ENCODE peak calls at places on chromosomes 4 and X, in five cellular contexts. Y is IMR-90, W is H1, I is mesendoderm, X is neuronal stem cell. M is an unnamed sample.

GRCh38 chrX:13005671-13006473 is 31.0 kb downstream of the TMSB4X start:
- DNase-seq in X (no peak), Y (peak), I (no peak), W (no peak), M (no peak)

GRCh38 chrX:23503835-23504539 is 163.3 kb upstream of the PRDX4 start:
- DNase-seq in Y (peak), X (no peak), W (no peak), I (peak), M (peak)

GRCh38 chrX:65769564-65770292 is 102.3 kb downstream of the MSN start:
- DNase-seq in W (no peak), Y (no peak), X (no peak), I (no peak), M (no peak)

GRCh38 chr4:136150046-136150445 is 1382.2 kb downstream of the PCDH18 start:
- DNase-seq in W (peak), X (no peak), I (peak), Y (no peak), M (no peak)

GRCh38 chrX:155334486-155335316 is at the start of gene CLIC2:
- DNase-seq in X (no peak), W (no peak), I (no peak), Y (peak), M (peak)

GRCh38 chr4:103306870-103307345 is 108.8 kb upstream of the CENPE start:
- DNase-seq in W (no peak), I (peak), X (peak), Y (no peak), M (no peak)

GRCh38 chr4:73676881-73677323 is 56.7 kb upstream of the RASSF6 start:
- DNase-seq in X (no peak), Y (peak), I (no peak), W (no peak), M (peak)

GRCh38 chr4:37324526-37324925 is 80.0 kb downstream of the NWD2 start:
- DNase-seq in X (no peak), Y (no peak), I (no peak), W (no peak), M (no peak)

GRCh38 chrX:10159069-10159468 is 2.3 kb downstream of the CLCN4 start:
- DNase-seq in X (no peak), Y (no peak), W (no peak), I (peak), M (no peak)

GRCh38 chrX:30570505-30570904 is 7.1 kb downstream of the TASL start:
- DNase-seq in I (no peak), W (no peak), X (no peak), Y (peak), M (peak)

GRCh38 chr4:80446248-80446647 is 110.7 kb downstream of the CFAP299 start:
- DNase-seq in W (no peak), Y (no peak), X (no peak), I (no peak), M (no peak)

GRCh38 chr4:107897823-107898222 is 33.5 kb upstream of the CYP2U1 start:
- DNase-seq in X (no peak), Y (no peak), W (no peak), I (no peak), M (no peak)

GRCh38 chr4:8938623-8939022 is 67.0 kb upstream of the HMX1 start:
- DNase-seq in W (no peak), I (no peak), Y (no peak), X (no peak), M (no peak)

GRCh38 chr4:14165253-14165942 is 537.9 kb upstream of the BOD1L1 start:
- DNase-seq in W (no peak), I (no peak), X (no peak), Y (no peak), M (no peak)

GRCh38 chr4:184787766-184788503 is 37.8 kb downstream of the ACSL1 start:
- DNase-seq in Y (no peak), W (no peak), I (no peak), X (no peak), M (no peak)

GRCh38 chr4:94603170-94603747 is 151.5 kb downstream of the PDLIM5 start:
- DNase-seq in W (no peak), I (no peak), X (no peak), Y (peak), M (peak)

GRCh38 chr4:98919996-98920395 is 8.9 kb downstream of the EIF4E start:
- DNase-seq in X (no peak), Y (peak), W (no peak), I (no peak), M (peak)

GRCh38 chrX:99301990-99302389 is 1108.1 kb downstream of the PCDH19 start:
- DNase-seq in W (no peak), I (peak), Y (no peak), X (peak), M (no peak)

GRCh38 chr4:121950212-121950679 is 1.6 kb downstream of the TRPC3 start:
- DNase-seq in W (peak), Y (peak), X (peak), I (peak), M (peak)

GRCh38 chr4:52172166-52172565 is 121.1 kb downstream of the SPATA18 start:
- DNase-seq in Y (no peak), I (peak), W (no peak), X (no peak), M (peak)

GRCh38 chr4:15586046-15586445 is 69.1 kb downstream of the FBXL5 start:
- DNase-seq in W (no peak), X (no peak), Y (no peak), I (no peak), M (no peak)

GRCh38 chr4:165439981-165440380 is 61.2 kb downstream of the CPE start:
- DNase-seq in I (no peak), Y (no peak), W (no peak), X (no peak), M (peak)

DNA sequence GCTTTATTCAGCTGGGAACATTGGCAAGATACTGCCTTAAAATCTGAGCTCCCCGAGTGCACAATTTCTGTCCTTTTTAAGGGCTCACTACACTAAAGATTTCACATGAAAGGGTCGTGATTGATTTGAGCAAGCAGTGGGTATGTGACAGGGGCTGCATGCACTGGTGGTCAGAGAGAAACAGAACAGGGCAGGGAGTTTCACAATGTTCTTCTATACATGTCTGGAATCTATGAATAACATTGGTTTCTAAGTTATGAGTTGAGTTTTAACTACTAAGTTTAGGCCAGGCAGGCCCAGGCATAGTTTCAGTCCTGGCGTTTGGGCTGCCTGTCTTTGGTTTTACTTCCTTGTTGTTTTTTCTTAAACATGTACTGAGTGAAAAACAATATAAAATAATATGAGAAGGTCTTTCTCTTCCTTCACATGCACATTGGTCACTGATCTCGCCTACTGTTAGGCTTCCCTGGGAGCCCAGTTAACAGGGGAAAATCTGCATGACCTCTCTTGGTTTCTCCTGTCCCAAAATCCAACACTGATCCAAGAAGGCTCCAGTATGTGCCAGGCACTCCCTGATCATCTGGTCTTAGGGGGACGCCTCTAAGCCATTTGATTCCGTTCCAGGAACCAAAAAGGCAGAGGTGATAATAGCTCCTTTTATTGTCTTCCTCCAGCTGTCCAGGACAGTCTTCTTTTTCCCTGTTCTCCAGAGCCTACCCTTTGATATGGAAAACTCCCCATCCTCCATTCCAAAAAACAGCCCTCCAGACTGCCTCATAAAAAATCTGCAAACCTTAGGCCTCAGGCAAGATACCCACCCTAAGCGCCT is at the start of gene UGT2B17:
- DNase-seq in I (no peak), X (no peak), Y (no peak), W (no peak), M (no peak)
- H2AK5ac ChIP-seq in I (no peak), X (no peak), Y (no peak), W (no peak), M (no peak)

DNA sequence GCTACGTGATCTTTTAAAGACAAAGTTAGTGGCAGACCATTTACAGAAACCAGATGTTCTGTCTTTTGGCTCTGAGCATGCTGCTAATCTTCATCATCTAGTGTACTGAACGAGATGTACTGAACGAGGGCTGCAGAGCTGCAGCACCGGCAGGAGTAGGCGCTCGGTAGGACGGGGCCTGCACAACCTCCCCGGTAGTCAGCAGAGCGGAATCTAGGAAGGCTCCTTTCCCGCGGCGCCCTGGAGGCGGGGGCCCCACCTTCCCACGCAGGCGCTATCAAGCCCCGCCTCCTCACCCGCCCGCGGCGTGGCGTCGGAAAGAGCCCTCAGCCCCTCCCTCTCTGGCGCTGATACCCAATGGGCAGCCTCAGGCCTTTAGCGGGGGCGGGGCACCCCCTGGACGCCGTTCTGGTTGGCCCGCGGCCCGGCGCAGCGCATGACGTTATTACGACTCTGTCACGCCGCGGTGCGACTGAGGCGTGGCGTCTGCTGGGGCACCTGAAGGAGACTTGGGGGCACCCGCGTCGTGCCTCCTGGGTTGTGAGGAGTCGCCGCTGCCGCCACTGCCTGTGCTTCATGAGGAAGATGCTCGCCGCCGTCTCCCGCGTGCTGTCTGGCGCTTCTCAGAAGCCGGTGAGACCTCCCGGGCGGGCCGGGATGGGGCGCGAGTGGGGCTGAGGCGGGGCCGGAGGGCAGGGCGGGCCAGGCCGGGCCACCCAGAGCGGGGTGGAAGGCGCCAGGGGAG is at the start of gene PDHA1:
- DNase-seq in X (peak), W (peak), Y (peak), I (peak), M (peak)
- H2AK5ac ChIP-seq in X (no peak), W (no peak), Y (no peak), I (no peak), M (no peak)

GRCh38 chrX:6708041-6708440 is 173.1 kb upstream of the VCX3A start:
- DNase-seq in I (peak), W (no peak), X (no peak), Y (no peak), M (no peak)

GRCh38 chrX:6708676-6709075 is 173.8 kb upstream of the VCX3A start:
- DNase-seq in Y (no peak), X (no peak), W (no peak), I (peak), M (no peak)

GRCh38 chrX:6707497-6707896 is 172.6 kb upstream of the VCX3A start:
- DNase-seq in Y (no peak), W (no peak), I (peak), X (no peak), M (no peak)
- H2AK5ac ChIP-seq in Y (no peak), W (peak), I (no peak), X (no peak), M (no peak)

GRCh38 chr4:124710911-124711310 is 1.6 kb downstream of the ANKRD50 start:
- DNase-seq in W (no peak), Y (no peak), X (no peak), I (no peak), M (peak)

GRCh38 chr4:124713213-124713592 is 671 bp upstream of the ANKRD50 start:
- DNase-seq in W (peak), Y (peak), I (no peak), X (no peak), M (peak)

GRCh38 chr4:124712417-124713212 is at the start of gene ANKRD50:
- DNase-seq in X (peak), Y (peak), I (peak), W (peak), M (peak)

GRCh38 chr4:124710253-124710849 is 2.2 kb downstream of the ANKRD50 start:
- DNase-seq in I (peak), W (no peak), Y (peak), X (no peak), M (peak)

DNA sequence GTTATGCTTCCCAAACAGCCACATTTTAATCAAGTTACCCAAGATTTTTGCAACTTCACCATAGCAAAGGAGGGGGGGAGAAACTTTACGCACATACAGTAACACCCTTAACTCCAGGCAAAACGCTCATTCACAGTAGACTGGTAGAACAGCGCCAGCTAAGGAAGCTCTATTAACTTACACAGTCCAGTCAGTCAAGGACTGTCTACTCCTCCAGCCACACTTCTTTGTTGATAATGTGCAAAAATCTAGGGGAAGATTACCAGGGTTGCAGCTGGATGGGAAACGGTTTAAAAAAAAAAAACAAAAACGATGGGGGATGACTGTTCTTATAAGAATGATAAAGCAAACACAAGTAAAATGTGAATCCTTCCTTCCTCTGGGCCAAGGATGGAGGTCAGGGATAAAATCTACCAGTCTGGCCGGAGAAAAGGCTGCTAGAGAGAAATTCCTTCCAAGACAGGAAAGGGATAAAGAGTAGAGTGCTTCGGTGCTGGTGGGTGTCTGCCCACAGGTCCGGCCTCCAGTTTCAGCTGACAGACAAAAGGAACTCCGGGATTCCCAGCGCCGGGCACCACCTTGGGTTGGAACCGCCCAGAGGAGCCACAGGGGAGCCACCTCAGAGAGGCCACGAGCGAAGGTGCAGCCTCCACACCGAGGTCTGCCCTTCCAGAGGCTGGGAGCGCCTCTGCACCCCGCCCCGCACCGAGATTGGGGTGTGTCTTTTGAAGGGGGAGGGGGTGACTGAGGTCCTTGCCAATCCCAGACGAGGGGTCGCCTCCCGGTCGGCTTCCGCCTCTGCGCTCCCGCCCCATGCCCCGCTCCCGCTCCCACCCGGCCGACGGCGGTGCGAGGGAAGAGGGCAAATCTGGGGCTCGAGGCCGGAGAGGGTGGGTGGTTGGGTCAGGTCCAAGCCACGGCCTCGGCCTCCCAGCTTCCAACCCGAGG is 789 bp downstream of the ANKRD50 start:
- DNase-seq in X (peak), Y (peak), W (peak), I (peak), M (peak)
- H2AK5ac ChIP-seq in X (peak), Y (peak), W (no peak), I (no peak), M (no peak)

M was measured in mesenchymal stem cell.